ENCODE peak calls at places on chromosomes 11 and 22, in seven cellular contexts. One of them, this sample, is unnamed. For H3K4me1, the result is how much of the 10 kb centered on the place peaks cover.

GRCh38 chr22:30212363-30212995 is 34.1 kb downstream of the LIF start:
- DNase-seq in right lobe of liver: peak
- DNase-seq in upper lobe of right lung: peak
- DNase-seq in heart right ventricle: peak
- DNase-seq in esophagus squamous epithelium: no peak
- DNase-seq in ovary: peak
- DNase-seq in heart left ventricle: peak
- DNase-seq in this sample: no peak

GRCh38 chr11:42657169-42657568 is 654.6 kb upstream of the API5 start:
- DNase-seq in right lobe of liver: no peak
- DNase-seq in upper lobe of right lung: no peak
- DNase-seq in heart right ventricle: no peak
- DNase-seq in esophagus squamous epithelium: no peak
- DNase-seq in ovary: no peak
- DNase-seq in heart left ventricle: no peak
- DNase-seq in this sample: no peak

GRCh38 chr11:45580399-45580798 is 85.0 kb downstream of the CHST1 start:
- DNase-seq in right lobe of liver: no peak
- DNase-seq in upper lobe of right lung: peak
- DNase-seq in heart right ventricle: no peak
- DNase-seq in esophagus squamous epithelium: no peak
- DNase-seq in ovary: no peak
- DNase-seq in heart left ventricle: no peak
- DNase-seq in this sample: no peak

GRCh38 chr11:74141274-74141695 is 29.5 kb downstream of the C2CD3 start:
- DNase-seq in right lobe of liver: no peak
- DNase-seq in upper lobe of right lung: no peak
- DNase-seq in heart right ventricle: no peak
- DNase-seq in esophagus squamous epithelium: no peak
- DNase-seq in ovary: no peak
- DNase-seq in heart left ventricle: no peak
- DNase-seq in this sample: no peak

GRCh38 chr11:46397526-46397925 is 6.0 kb upstream of the CHRM4 start:
- DNase-seq in right lobe of liver: no peak
- DNase-seq in upper lobe of right lung: no peak
- DNase-seq in heart right ventricle: no peak
- DNase-seq in esophagus squamous epithelium: no peak
- DNase-seq in ovary: no peak
- DNase-seq in heart left ventricle: no peak
- DNase-seq in this sample: no peak

GRCh38 chr11:70334351-70334995 is 63.9 kb upstream of the CTTN start:
- DNase-seq in right lobe of liver: no peak
- DNase-seq in upper lobe of right lung: no peak
- DNase-seq in heart right ventricle: no peak
- DNase-seq in esophagus squamous epithelium: no peak
- DNase-seq in ovary: no peak
- DNase-seq in heart left ventricle: no peak
- DNase-seq in this sample: no peak

GRCh38 chr11:121291896-121292502 is 572 bp upstream of the SC5D start:
- DNase-seq in right lobe of liver: no peak
- DNase-seq in upper lobe of right lung: no peak
- DNase-seq in heart right ventricle: no peak
- DNase-seq in esophagus squamous epithelium: no peak
- DNase-seq in ovary: no peak
- DNase-seq in heart left ventricle: no peak
- DNase-seq in this sample: no peak

GRCh38 chr22:17264321-17265052 is 45.3 kb upstream of the ADA2 start:
- DNase-seq in right lobe of liver: no peak
- DNase-seq in upper lobe of right lung: no peak
- DNase-seq in heart right ventricle: no peak
- DNase-seq in esophagus squamous epithelium: no peak
- DNase-seq in ovary: peak
- DNase-seq in heart left ventricle: peak
- DNase-seq in this sample: no peak

GRCh38 chr11:45859661-45860140 is 12.4 kb downstream of the CRY2 start:
- DNase-seq in right lobe of liver: peak
- DNase-seq in upper lobe of right lung: peak
- DNase-seq in heart right ventricle: peak
- DNase-seq in esophagus squamous epithelium: no peak
- DNase-seq in ovary: peak
- DNase-seq in heart left ventricle: peak
- DNase-seq in this sample: peak

GRCh38 chr11:116962108-116962507 is 124.7 kb upstream of the APOA1 start:
- DNase-seq in right lobe of liver: no peak
- DNase-seq in upper lobe of right lung: no peak
- DNase-seq in heart right ventricle: no peak
- DNase-seq in esophagus squamous epithelium: no peak
- DNase-seq in ovary: no peak
- DNase-seq in heart left ventricle: no peak
- DNase-seq in this sample: no peak

GRCh38 chr22:22408269-22408668 is 100.3 kb downstream of the ZNF280B start:
- DNase-seq in right lobe of liver: no peak
- DNase-seq in upper lobe of right lung: no peak
- DNase-seq in heart right ventricle: no peak
- DNase-seq in esophagus squamous epithelium: no peak
- DNase-seq in ovary: no peak
- DNase-seq in heart left ventricle: no peak
- DNase-seq in this sample: no peak

GRCh38 chr22:22408731-22409696 is 99.5 kb downstream of the ZNF280B start:
- DNase-seq in right lobe of liver: no peak
- DNase-seq in upper lobe of right lung: no peak
- DNase-seq in heart right ventricle: no peak
- DNase-seq in esophagus squamous epithelium: no peak
- DNase-seq in ovary: peak
- DNase-seq in heart left ventricle: peak
- DNase-seq in this sample: peak

GRCh38 chr22:22406445-22406844 is 102.1 kb downstream of the ZNF280B start:
- DNase-seq in right lobe of liver: no peak
- DNase-seq in upper lobe of right lung: no peak
- DNase-seq in heart right ventricle: no peak
- DNase-seq in esophagus squamous epithelium: no peak
- DNase-seq in ovary: no peak
- DNase-seq in heart left ventricle: no peak
- DNase-seq in this sample: no peak

GRCh38 chr22:22404598-22405284 is 103.8 kb downstream of the ZNF280B start:
- DNase-seq in right lobe of liver: no peak
- DNase-seq in upper lobe of right lung: no peak
- DNase-seq in heart right ventricle: no peak
- DNase-seq in esophagus squamous epithelium: no peak
- DNase-seq in ovary: no peak
- DNase-seq in heart left ventricle: no peak
- DNase-seq in this sample: peak

DNA sequence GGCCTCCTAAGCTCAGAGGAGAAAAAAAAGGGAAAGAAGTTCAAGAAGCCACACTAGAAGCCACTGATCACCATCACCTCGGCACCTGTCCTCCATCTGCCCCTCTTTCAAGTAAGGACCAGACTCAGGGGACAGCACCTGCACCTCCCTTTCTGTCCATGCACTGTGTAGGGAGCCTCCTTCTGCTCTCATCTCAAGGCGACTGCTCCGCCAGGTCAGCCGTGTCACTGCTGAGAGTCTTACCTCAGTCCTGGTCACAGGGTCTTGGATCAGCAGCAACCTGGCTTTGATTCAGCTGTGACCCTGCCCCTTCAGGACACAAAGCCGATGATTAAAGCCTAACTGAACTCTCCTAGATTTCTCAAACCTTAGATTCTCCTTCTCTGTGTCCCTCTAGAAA is 101.5 kb downstream of the ZNF280B start:
- DNase-seq in right lobe of liver: no peak
- DNase-seq in upper lobe of right lung: no peak
- DNase-seq in heart right ventricle: no peak
- DNase-seq in esophagus squamous epithelium: no peak
- DNase-seq in ovary: no peak
- DNase-seq in heart left ventricle: no peak
- DNase-seq in this sample: peak
- H3K4me1 ChIP-seq in right lobe of liver: under half
- H3K4me1 ChIP-seq in upper lobe of right lung: under half
- H3K4me1 ChIP-seq in heart right ventricle: under half
- H3K4me1 ChIP-seq in esophagus squamous epithelium: under half
- H3K4me1 ChIP-seq in ovary: under half
- H3K4me1 ChIP-seq in heart left ventricle: under half
- H3K4me1 ChIP-seq in this sample: under half

GRCh38 chr11:18853086-18853720 is 61.6 kb upstream of the PTPN5 start:
- DNase-seq in right lobe of liver: no peak
- DNase-seq in upper lobe of right lung: no peak
- DNase-seq in heart right ventricle: no peak
- DNase-seq in esophagus squamous epithelium: no peak
- DNase-seq in ovary: no peak
- DNase-seq in heart left ventricle: no peak
- DNase-seq in this sample: no peak
- TF ChIP-seq CTCF in right lobe of liver: peak
- TF ChIP-seq CTCF in upper lobe of right lung: peak
- TF ChIP-seq CTCF in heart right ventricle: peak
- TF ChIP-seq CTCF in esophagus squamous epithelium: no peak
- TF ChIP-seq CTCF in ovary: no peak
- TF ChIP-seq CTCF in heart left ventricle: no peak
- TF ChIP-seq CTCF in this sample: no peak

DNA sequence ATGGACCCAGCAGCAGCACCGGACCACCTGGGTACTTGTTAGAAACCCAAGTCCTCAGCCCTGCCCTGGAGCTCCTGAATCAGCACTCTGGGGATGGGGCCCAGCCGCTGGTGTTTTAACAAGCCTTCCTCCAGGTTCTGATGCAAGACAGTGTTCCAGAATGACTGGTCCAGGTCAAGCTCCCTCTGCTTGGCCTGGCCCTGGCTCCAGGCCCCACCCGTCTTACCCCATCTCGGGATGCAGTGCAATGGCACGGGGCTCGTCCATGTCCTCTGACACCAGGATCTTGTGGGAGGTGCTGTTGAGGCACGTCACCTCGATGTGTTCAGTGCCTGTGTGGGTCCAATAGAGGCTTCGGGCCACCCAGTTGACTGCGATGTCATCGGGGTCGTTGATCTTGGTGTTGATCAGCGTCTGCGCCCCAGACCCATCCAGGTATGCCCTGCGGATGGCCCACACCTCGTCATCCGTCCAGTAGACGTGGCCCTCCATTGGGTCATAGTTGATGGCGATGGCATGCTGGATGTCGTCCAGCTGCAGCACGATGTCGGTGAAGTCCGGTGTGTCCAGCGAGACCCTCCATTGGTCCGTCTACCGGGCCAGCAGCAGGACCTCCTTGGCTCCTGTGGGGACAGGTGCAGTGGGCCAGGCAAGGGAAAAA is 140.3 kb downstream of the CRYBB2 start:
- DNase-seq in right lobe of liver: no peak
- DNase-seq in upper lobe of right lung: peak
- DNase-seq in heart right ventricle: no peak
- DNase-seq in esophagus squamous epithelium: no peak
- DNase-seq in ovary: no peak
- DNase-seq in heart left ventricle: no peak
- DNase-seq in this sample: no peak
- H3K4me1 ChIP-seq in right lobe of liver: under half
- H3K4me1 ChIP-seq in upper lobe of right lung: under half
- H3K4me1 ChIP-seq in heart right ventricle: under half
- H3K4me1 ChIP-seq in esophagus squamous epithelium: under half
- H3K4me1 ChIP-seq in ovary: under half
- H3K4me1 ChIP-seq in heart left ventricle: under half
- H3K4me1 ChIP-seq in this sample: under half

GRCh38 chr22:44146088-44146861 is 34.5 kb upstream of the PARVG start:
- DNase-seq in right lobe of liver: no peak
- DNase-seq in upper lobe of right lung: no peak
- DNase-seq in heart right ventricle: no peak
- DNase-seq in esophagus squamous epithelium: no peak
- DNase-seq in ovary: no peak
- DNase-seq in heart left ventricle: no peak
- DNase-seq in this sample: no peak

GRCh38 chr22:44143596-44143995 is 37.1 kb upstream of the PARVG start:
- DNase-seq in right lobe of liver: no peak
- DNase-seq in upper lobe of right lung: no peak
- DNase-seq in heart right ventricle: no peak
- DNase-seq in esophagus squamous epithelium: no peak
- DNase-seq in ovary: no peak
- DNase-seq in heart left ventricle: no peak
- DNase-seq in this sample: no peak

GRCh38 chr22:44147036-44147645 is 33.6 kb upstream of the PARVG start:
- DNase-seq in right lobe of liver: no peak
- DNase-seq in upper lobe of right lung: no peak
- DNase-seq in heart right ventricle: no peak
- DNase-seq in esophagus squamous epithelium: no peak
- DNase-seq in ovary: no peak
- DNase-seq in heart left ventricle: no peak
- DNase-seq in this sample: no peak

GRCh38 chr22:44144046-44144569 is 36.6 kb upstream of the PARVG start:
- DNase-seq in right lobe of liver: no peak
- DNase-seq in upper lobe of right lung: no peak
- DNase-seq in heart right ventricle: no peak
- DNase-seq in esophagus squamous epithelium: no peak
- DNase-seq in ovary: no peak
- DNase-seq in heart left ventricle: peak
- DNase-seq in this sample: no peak

GRCh38 chr22:44145544-44145943 is 35.2 kb upstream of the PARVG start:
- DNase-seq in right lobe of liver: no peak
- DNase-seq in upper lobe of right lung: no peak
- DNase-seq in heart right ventricle: peak
- DNase-seq in esophagus squamous epithelium: no peak
- DNase-seq in ovary: no peak
- DNase-seq in heart left ventricle: peak
- DNase-seq in this sample: no peak
- TF ChIP-seq CTCF in right lobe of liver: no peak
- TF ChIP-seq CTCF in upper lobe of right lung: no peak
- TF ChIP-seq CTCF in heart right ventricle: no peak
- TF ChIP-seq CTCF in esophagus squamous epithelium: no peak
- TF ChIP-seq CTCF in ovary: no peak
- TF ChIP-seq CTCF in heart left ventricle: no peak
- TF ChIP-seq CTCF in this sample: no peak